ENCODE peak calls at places on chromosomes 12 and 14, in seven cellular contexts. H is A549, S is fibroblast of mammary gland, E is astrocyte of the spinal cord, Y is WERI-Rb-1, P is right lobe of liver, W is tibial nerve. O is an unnamed sample.

GRCh38 chr12:88638956-88639355 is 58.7 kb upstream of the KITLG start:
- DNase-seq in H (no peak), S (peak), E (peak), Y (no peak), P (no peak), W (no peak), O (no peak)

GRCh38 chr14:104355949-104356737 is 217.8 kb downstream of the KIF26A start:
- DNase-seq in H (no peak), S (no peak), E (no peak), Y (peak), P (no peak), W (no peak), O (peak)

GRCh38 chr12:116244001-116244400 is 33.5 kb downstream of the MED13L start:
- DNase-seq in H (peak), S (peak), E (no peak), Y (no peak), P (no peak), W (no peak), O (no peak)

GRCh38 chr14:36981832-36982528 is 190.4 kb downstream of the SLC25A21 start:
- DNase-seq in H (peak), S (peak), E (peak), Y (no peak), P (no peak), W (no peak), O (no peak)

GRCh38 chr14:99125113-99125512 is 146.9 kb downstream of the BCL11B start:
- DNase-seq in H (no peak), S (no peak), E (no peak), Y (no peak), P (no peak), W (peak), O (no peak)

GRCh38 chr12:61385771-61386170 is 874.4 kb upstream of the USP15 start:
- DNase-seq in H (no peak), S (peak), E (peak), Y (no peak), P (no peak), W (no peak), O (no peak)

GRCh38 chr12:107102294-107102693 is 8.9 kb upstream of the CRY1 start:
- DNase-seq in H (no peak), S (no peak), E (no peak), Y (no peak), P (no peak), W (no peak), O (no peak)

GRCh38 chr12:69107541-69107940 is 131.8 kb upstream of the CPSF6 start:
- DNase-seq in H (no peak), S (peak), E (no peak), Y (no peak), P (no peak), W (no peak), O (no peak)

GRCh38 chr14:54253195-54253947 is 143.4 kb upstream of the CDKN3 start:
- DNase-seq in H (peak), S (peak), E (peak), Y (no peak), P (no peak), W (no peak), O (no peak)

GRCh38 chr14:71645656-71646055 is 286.6 kb upstream of the RGS6 start:
- DNase-seq in H (peak), S (peak), E (no peak), Y (no peak), P (no peak), W (no peak), O (no peak)

GRCh38 chr14:50082784-50083466 is 33.4 kb downstream of the VCPKMT start:
- DNase-seq in H (no peak), S (peak), E (peak), Y (no peak), P (no peak), W (no peak), O (no peak)

GRCh38 chr14:52314521-52315354 is 626 bp downstream of the PTGER2 start:
- DNase-seq in H (no peak), S (no peak), E (peak), Y (peak), P (peak), W (no peak), O (peak)

GRCh38 chr12:116615141-116615861 is 56.1 kb downstream of the MAP1LC3B2 start:
- DNase-seq in H (no peak), S (no peak), E (no peak), Y (no peak), P (no peak), W (no peak), O (no peak)

GRCh38 chr12:3341594-3341993 is 149.4 kb upstream of the PRMT8 start:
- DNase-seq in H (no peak), S (no peak), E (no peak), Y (peak), P (no peak), W (no peak), O (no peak)

DNA sequence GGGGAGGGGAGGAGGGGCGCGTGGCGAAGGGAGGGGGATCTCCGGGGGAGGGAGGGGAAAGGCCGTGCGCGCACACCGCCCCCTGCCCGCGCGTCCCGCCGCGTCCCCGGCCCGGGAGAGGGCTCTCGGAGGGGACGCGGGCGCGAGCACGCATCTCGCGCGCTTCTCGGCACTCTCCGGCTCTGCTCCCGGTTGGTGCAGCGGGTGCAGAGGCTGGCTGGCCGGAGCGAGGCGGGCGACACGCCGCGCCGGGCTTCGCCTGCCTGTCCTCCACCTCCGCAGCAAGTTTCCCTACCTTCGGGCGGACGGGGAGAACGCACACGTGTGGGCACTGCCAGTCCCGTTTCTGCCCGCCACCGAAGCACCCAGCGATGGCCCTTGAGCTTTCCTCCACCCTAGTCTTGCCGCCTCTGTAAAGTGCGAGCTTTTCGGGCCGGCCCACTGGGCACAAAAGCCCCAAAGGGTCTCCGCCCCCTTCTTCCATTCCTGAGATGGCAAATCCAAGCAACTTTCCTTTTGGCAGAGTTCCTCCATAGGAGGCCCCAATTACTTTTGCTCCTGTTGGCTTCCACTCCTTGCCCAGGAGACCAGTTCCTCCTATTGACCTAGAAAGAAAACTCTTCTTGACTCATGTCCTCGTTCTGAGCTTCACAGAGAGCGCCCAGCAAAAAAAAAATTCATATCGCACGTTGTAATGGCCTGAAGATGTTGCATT is 363 bp upstream of the CSAD start:
- DNase-seq in H (peak), S (peak), E (peak), Y (peak), P (peak), W (peak), O (peak)
- TF ChIP-seq CTCF in H (no peak), S (no peak), E (no peak), Y (peak), P (no peak), W (no peak), O (no peak)

GRCh38 chr12:53972722-53973092 is 219 bp upstream of the HOXC11 start:
- DNase-seq in H (no peak), S (no peak), E (no peak), Y (no peak), P (no peak), W (no peak), O (no peak)
- H3K4me3 ChIP-seq in H (no peak), S (peak), E (no peak), Y (no peak), P (no peak), W (peak), O (no peak)

DNA sequence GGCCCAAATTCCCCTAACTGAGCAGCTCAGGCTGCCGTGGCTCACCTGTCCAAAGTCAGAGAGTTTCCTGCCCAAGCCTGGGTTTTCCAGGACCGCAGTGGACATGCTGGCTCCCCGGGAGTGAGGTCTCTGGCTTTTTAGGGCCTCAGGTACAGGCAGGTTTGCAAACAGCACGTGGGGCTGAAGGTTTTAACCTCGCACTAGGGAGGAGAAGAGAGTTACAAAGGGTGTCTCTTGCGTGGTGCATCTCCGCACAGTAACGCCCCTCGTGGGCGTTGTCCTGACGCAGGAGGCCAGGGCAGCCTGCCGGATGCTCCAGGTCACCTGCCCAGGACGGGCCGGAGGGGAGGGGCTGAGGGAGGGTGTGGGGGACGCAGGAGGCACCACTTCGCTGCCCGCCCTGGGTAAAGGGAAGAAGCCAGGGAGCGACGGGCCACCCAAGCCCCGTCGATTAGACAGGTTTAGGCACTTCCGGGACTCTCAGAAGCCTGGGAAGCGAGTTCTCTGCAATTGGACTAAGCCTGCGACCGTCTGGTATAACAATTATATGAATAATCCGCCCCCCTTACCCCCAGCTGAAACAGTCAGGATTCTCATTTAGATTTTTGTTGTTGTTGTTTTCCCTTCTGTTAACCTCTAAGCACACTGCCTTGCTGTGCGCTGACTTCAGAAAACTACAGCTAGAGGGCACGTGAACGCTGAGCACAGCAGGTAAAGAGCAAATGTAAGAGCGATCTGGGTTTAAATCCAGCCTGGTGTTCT is at the start of gene PAH:
- DNase-seq in H (no peak), S (no peak), E (no peak), Y (peak), P (peak), W (no peak), O (peak)
- TF ChIP-seq CTCF in H (no peak), S (no peak), E (no peak), Y (peak), P (no peak), W (no peak), O (no peak)

GRCh38 chr14:20687362-20688166 is 1.0 kb upstream of the ANG start:
- DNase-seq in H (peak), S (no peak), E (no peak), Y (no peak), P (no peak), W (no peak), O (no peak)
- H3K4me3 ChIP-seq in H (peak), S (no peak), E (no peak), Y (no peak), P (peak), W (no peak), O (peak)

DNA sequence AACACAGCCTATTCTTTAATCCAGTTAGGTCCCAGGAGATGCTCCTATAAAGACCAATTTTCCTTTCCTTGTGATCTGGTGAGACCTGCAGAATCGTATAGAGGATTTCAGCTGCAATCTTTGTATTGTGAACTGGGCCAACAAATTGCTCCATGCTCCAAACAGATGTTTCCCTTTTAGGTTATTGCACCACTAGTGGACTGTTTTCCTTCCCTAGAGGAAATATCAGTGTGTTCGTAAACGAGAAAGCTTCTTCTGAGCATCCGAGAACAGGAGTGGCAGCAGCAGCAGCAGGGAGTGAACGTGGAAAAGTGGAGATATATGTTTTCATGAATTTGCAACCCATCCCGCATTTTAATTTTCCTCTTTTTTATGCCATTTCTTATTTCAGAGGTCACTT is 344.1 kb upstream of the PDE3A start:
- DNase-seq in H (no peak), S (peak), E (no peak), Y (no peak), P (no peak), W (peak), O (no peak)
- TF ChIP-seq CTCF in H (no peak), S (no peak), E (no peak), Y (no peak), P (no peak), W (no peak), O (no peak)

GRCh38 chr12:26121841-26122680 is 2.8 kb downstream of the BHLHE41 start:
- DNase-seq in H (no peak), S (peak), E (no peak), Y (peak), P (peak), W (no peak), O (peak)

GRCh38 chr12:26120561-26121274 is 4.1 kb downstream of the BHLHE41 start:
- DNase-seq in H (no peak), S (no peak), E (no peak), Y (no peak), P (no peak), W (no peak), O (no peak)

GRCh38 chr12:26122681-26123481 is 2.0 kb downstream of the BHLHE41 start:
- DNase-seq in H (peak), S (peak), E (peak), Y (peak), P (peak), W (peak), O (peak)

GRCh38 chr12:26119391-26119981 is 5.4 kb downstream of the BHLHE41 start:
- DNase-seq in H (peak), S (peak), E (peak), Y (peak), P (no peak), W (peak), O (no peak)

DNA sequence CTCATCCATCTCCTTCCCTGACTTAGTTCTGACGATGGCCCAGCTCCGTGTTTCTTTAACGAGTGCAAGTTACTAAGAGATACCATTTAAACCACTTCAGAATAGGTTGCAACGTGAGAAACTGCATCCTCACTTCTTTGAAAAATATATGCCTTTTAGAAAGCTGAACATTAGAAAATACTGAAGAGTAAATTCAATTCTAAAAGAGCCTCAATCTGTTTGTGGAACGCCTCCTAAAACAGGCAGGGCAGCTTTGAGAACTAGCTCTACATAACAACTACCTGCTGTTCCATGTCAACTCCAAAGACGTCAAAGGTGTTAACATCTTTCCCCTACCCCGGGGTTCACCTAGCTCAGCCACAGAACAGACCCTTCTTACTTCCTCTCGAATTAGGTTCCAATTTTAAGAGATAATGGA is 3.5 kb downstream of the BHLHE41 start:
- DNase-seq in H (no peak), S (no peak), E (no peak), Y (no peak), P (no peak), W (no peak), O (no peak)
- H3K4me3 ChIP-seq in H (no peak), S (peak), E (peak), Y (no peak), P (no peak), W (no peak), O (peak)

GRCh38 chr14:45559626-45560025 is 306.6 kb upstream of the MIS18BP1 start:
- DNase-seq in H (no peak), S (no peak), E (no peak), Y (no peak), P (no peak), W (no peak), O (no peak)
- TF ChIP-seq CTCF in H (no peak), S (no peak), E (no peak), Y (no peak), P (no peak), W (no peak), O (no peak)